ENCODE peak calls at places on chromosomes 13 and 19, in four cellular contexts. R is AG09309, W is neural crest cell, Z is tibial nerve. U is an unnamed sample.

GRCh38 chr13:105334211-105334610 is 1201.3 kb downstream of the EFNB2 start:
- DNase-seq in R (peak; percentile 43), W (no peak), Z (no peak), U (no peak)

GRCh38 chr13:98869408-98870090 is 108.3 kb downstream of the DOCK9 start:
- DNase-seq in R (no peak), W (no peak), Z (no peak), U (peak; percentile 43)

GRCh38 chr13:113634279-113635047 is 23.5 kb downstream of the ATP4B start:
- DNase-seq in R (no peak), W (no peak), Z (no peak), U (no peak)

GRCh38 chr19:5607318-5608270 is 15.0 kb downstream of the SAFB2 start:
- DNase-seq in R (no peak), W (no peak), Z (no peak), U (no peak)

GRCh38 chr13:71169125-71169524 is 697.9 kb downstream of the DACH1 start:
- DNase-seq in R (no peak), W (no peak), Z (no peak), U (no peak)

GRCh38 chr13:49373699-49374098 is 70.2 kb downstream of the CAB39L start:
- DNase-seq in R (no peak), W (no peak), Z (no peak), U (no peak)

GRCh38 chr13:97141564-97142005 is 80.5 kb upstream of the MBNL2 start:
- DNase-seq in R (peak; percentile 38), W (peak; percentile 25), Z (peak; percentile 21), U (peak; percentile 20)

GRCh38 chr13:31380728-31381127 is 181.0 kb downstream of the B3GLCT start:
- DNase-seq in R (no peak), W (no peak), Z (no peak), U (peak; percentile 1)

GRCh38 chr13:107907065-107907464 is 308.3 kb downstream of the LIG4 start:
- DNase-seq in R (no peak), W (no peak), Z (no peak), U (no peak)

GRCh38 chr13:77381059-77381458 is 54.2 kb upstream of the MYCBP2 start:
- DNase-seq in R (no peak), W (no peak), Z (no peak), U (no peak)

GRCh38 chr19:12065100-12065538 is 588 bp downstream of the ZNF844 start:
- DNase-seq in R (peak; percentile 10), W (peak; percentile 22), Z (peak; percentile 21), U (peak; percentile 37)

GRCh38 chr13:60114499-60115028 is 49.2 kb downstream of the DIAPH3 start:
- DNase-seq in R (no peak), W (no peak), Z (no peak), U (no peak)

GRCh38 chr19:4233282-4233853 is 4.0 kb downstream of the EBI3 start:
- DNase-seq in R (no peak), W (peak; percentile 74), Z (peak; percentile 37), U (peak; percentile 76)

GRCh38 chr13:109274188-109274821 is 512.1 kb downstream of the IRS2 start:
- DNase-seq in R (no peak), W (no peak), Z (no peak), U (no peak)

GRCh38 chr13:30585748-30586262 is 31.9 kb upstream of the USPL1 start:
- DNase-seq in R (peak; percentile 18), W (no peak), Z (no peak), U (no peak)

GRCh38 chr13:73141292-73141771 is 82.5 kb downstream of the KLF5 start:
- DNase-seq in R (no peak), W (no peak), Z (no peak), U (no peak)

GRCh38 chr19:4878491-4878968 is 11.1 kb upstream of the PLIN3 start:
- DNase-seq in R (no peak), W (no peak), Z (no peak), U (peak; percentile 45)

GRCh38 chr19:35296644-35297514 is 4.9 kb downstream of the MAG start:
- DNase-seq in R (no peak), W (no peak), Z (no peak), U (no peak)

GRCh38 chr19:44141191-44142013 is at the start of gene ZNF234:
- DNase-seq in R (peak; percentile 56), W (peak; percentile 68), Z (peak; percentile 79), U (peak; percentile 87)
- TF ChIP-seq CTCF in R (peak; percentile 10), W (no peak), Z (no peak), U (no peak)

GRCh38 chr19:8403098-8403819 is 9.8 kb upstream of the MARCHF2 start:
- DNase-seq in R (no peak), W (no peak), Z (no peak), U (no peak)
- TF ChIP-seq CTCF in R (no peak), W (no peak), Z (no peak), U (no peak)

DNA sequence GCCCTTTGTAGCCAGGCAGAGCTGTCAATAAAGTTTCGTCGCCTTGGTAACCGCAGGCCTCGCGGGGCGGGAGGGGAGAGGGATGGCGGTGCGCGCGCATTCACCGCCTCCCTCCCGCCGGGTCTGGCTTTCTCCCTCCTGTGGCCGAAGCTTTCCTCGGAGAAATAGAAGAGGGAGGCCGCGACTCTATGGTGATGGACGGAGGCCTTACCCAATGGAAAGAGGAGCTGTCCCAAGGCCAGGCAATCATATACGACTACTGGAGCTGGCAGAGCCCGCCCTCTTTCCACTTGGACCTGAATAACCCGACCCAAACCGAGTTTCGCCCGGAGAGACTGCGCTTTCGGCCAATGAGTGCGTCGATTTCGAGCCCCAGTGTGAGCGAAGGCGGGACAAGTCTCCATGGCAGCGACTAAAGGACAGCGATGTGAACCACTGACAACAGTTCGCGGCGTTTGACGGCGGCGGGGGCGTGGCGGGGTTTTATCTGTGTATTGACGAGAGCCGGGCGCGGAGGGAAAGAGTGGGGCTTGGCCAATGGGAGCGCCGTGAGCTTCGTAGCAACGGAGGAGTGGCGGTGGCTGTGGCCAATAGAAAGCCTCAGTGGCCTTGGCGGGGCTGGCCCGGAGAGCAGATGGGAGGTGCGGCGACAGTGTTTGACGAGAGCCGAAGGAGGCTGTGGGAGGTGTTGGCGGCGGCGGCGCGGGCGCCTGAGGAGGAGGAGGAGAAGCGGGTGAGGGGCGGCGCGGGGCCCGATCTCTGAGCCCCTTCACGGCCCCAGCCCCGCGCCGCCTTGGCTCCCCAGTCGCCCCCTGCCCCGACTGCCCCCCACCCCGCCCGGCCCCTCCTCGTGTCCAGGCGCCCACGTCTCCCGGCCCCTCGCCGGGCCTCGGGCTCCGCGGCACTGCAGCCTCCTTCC is at the start of gene KMT5C:
- DNase-seq in R (peak; percentile 100), W (peak; percentile 100), Z (peak; percentile 100), U (peak; percentile 98)
- TF ChIP-seq CTCF in R (peak; percentile 39), W (peak; percentile 45), Z (peak; percentile 79), U (no peak)

GRCh38 chr13:28534210-28534609 is 39.3 kb upstream of the FLT1 start:
- DNase-seq in R (no peak), W (no peak), Z (no peak), U (no peak)

GRCh38 chr13:28532226-28533048 is 37.5 kb upstream of the FLT1 start:
- DNase-seq in R (no peak), W (peak; percentile 16), Z (no peak), U (peak; percentile 60)

GRCh38 chr13:28534801-28535200 is 39.9 kb upstream of the FLT1 start:
- DNase-seq in R (no peak), W (no peak), Z (no peak), U (no peak)

GRCh38 chr13:28533049-28533436 is 38.1 kb upstream of the FLT1 start:
- DNase-seq in R (no peak), W (no peak), Z (no peak), U (no peak)

DNA sequence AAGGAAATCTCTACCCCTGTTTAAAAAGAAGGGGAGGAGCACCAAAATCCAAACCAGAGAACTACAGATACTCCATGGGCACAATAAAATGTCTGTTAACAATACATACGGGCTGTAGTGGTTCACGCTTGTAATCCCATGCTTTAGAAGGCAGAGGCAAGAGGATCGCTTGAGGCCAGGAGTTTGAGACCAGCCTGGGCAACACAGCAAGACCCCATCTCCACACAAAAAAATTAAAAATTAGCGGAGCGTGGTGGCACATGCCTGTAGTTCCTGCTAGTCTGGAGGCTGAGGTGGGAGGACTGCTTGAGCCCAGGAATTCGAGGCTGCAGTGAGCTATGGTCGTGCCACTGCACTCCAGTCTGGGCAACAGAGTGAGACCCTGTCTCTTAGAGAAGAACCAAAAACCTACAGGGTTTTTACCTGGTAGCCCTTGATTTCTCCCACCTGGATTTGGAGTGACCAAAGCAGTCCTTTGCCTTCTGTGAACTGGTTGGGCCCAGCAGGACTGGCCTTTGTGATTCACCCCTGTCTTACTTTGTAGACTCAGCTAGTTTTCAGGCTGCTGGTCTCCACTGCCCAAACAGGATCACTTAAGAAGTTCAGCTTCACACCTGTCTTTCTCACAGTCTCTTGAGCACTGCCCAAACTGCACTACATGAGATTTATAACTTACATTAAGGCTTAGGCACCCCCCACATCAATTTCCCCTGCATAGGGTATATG is 38.7 kb upstream of the FLT1 start:
- DNase-seq in R (no peak), W (no peak), Z (no peak), U (no peak)
- TF ChIP-seq CTCF in R (no peak), W (no peak), Z (no peak), U (no peak)

DNA sequence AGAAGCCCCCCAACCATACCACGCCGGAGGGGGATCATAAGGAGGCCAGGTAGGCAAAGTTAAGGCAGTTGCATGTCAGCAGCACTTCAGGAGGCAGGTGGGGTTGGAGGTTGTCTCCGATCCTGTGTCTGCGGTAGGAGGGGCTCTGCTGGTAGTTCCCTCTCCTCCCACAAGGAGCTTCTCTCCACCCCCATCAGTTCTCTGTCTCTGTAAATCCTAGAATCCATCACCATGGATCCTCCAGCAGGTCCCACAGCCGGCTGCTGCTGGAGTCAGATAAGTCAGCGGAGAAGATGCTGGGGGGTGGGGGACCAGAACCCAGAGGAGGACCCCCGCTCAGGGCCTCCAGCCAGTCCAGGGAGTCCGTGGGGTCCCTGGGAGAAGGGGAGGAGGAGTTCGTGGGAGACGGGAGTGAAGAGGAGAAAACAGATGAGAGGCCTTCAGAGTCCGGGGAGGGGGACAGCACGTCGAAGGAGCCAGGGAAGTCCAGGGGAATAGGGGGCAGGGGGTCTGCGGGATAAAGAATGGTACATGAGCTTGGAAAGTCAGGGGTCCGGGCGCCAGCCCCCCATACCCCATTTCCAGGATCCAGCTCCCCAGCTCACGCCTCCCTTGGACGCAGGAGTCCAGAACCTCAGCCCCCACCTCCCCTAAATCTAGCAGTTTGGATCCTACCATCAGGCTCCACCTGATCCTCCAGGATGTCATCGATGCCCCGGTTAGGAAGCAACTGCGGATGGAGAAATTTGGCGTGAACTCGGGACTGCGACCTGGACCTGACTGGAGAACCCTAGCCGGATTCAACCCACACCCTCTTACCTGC is 6.3 kb downstream of the MAMSTR start:
- DNase-seq in R (no peak), W (no peak), Z (no peak), U (no peak)
- TF ChIP-seq CTCF in R (peak; percentile 21), W (peak; percentile 51), Z (peak; percentile 17), U (no peak)

DNA sequence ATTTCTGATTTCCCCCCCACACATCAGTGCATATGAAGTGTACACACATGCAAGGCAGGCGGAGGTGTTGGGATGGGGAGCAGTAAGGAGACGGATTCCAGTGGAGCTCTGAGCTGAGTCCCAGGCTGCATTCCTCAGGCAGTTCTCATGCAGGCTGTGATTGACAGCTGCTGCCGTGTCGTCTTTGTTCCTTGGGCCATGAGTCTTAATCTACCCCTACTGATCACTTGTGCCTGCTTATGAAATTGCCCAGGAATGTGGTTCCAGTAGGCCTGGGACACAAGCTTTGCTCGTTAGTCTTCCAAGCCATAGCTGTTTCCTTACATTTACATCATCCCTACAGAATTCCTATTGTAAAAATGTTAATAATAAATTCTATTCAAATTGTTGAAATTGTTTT is 1241.9 kb downstream of the UQCRFS1 start:
- DNase-seq in R (no peak), W (no peak), Z (no peak), U (no peak)
- TF ChIP-seq CTCF in R (no peak), W (no peak), Z (no peak), U (no peak)

U was measured in GM13976.